ENCODE peak calls at places on chromosomes 7 and 10, in six cellular contexts. One of them, this sample, is unnamed.

GRCh38 chr10:93542358-93542791 is 24.1 kb upstream of the FFAR4 start:
- DNase-seq in SJSA1: no peak
- DNase-seq in activated naive CD8-positive, alpha-beta T cell treated with anti-CD3 and anti-CD28 coated beads, Interleukin-2, amount 10 ng/mL, durations not matched to agents 7 days and 5 days: no peak
- DNase-seq in KBM-7: no peak
- DNase-seq in activated T-helper 9 cell treated with anti-CD3 and anti-CD28 coated beads, Interleukin-2, amount 50 U/mL, for 16 hours: no peak
- DNase-seq in neural crest cell: no peak
- DNase-seq in this sample: no peak

GRCh38 chr7:19538036-19538435 is 170.8 kb downstream of the POLR1F start:
- DNase-seq in SJSA1: no peak
- DNase-seq in activated naive CD8-positive, alpha-beta T cell treated with anti-CD3 and anti-CD28 coated beads, Interleukin-2, amount 10 ng/mL, durations not matched to agents 7 days and 5 days: no peak
- DNase-seq in KBM-7: no peak
- DNase-seq in activated T-helper 9 cell treated with anti-CD3 and anti-CD28 coated beads, Interleukin-2, amount 50 U/mL, for 16 hours: no peak
- DNase-seq in neural crest cell: no peak
- DNase-seq in this sample: no peak

GRCh38 chr10:22479419-22479818 is 134.1 kb downstream of the SPAG6 start:
- DNase-seq in SJSA1: no peak
- DNase-seq in activated naive CD8-positive, alpha-beta T cell treated with anti-CD3 and anti-CD28 coated beads, Interleukin-2, amount 10 ng/mL, durations not matched to agents 7 days and 5 days: no peak
- DNase-seq in KBM-7: peak; percentile 18
- DNase-seq in activated T-helper 9 cell treated with anti-CD3 and anti-CD28 coated beads, Interleukin-2, amount 50 U/mL, for 16 hours: no peak
- DNase-seq in neural crest cell: no peak
- DNase-seq in this sample: no peak

GRCh38 chr7:112792431-112792830 is 2.2 kb upstream of the TMEM168 start:
- DNase-seq in SJSA1: no peak
- DNase-seq in activated naive CD8-positive, alpha-beta T cell treated with anti-CD3 and anti-CD28 coated beads, Interleukin-2, amount 10 ng/mL, durations not matched to agents 7 days and 5 days: no peak
- DNase-seq in KBM-7: no peak
- DNase-seq in activated T-helper 9 cell treated with anti-CD3 and anti-CD28 coated beads, Interleukin-2, amount 50 U/mL, for 16 hours: no peak
- DNase-seq in neural crest cell: no peak
- DNase-seq in this sample: no peak

GRCh38 chr7:78306631-78307030 is 508.1 kb downstream of the PHTF2 start:
- DNase-seq in SJSA1: no peak
- DNase-seq in activated naive CD8-positive, alpha-beta T cell treated with anti-CD3 and anti-CD28 coated beads, Interleukin-2, amount 10 ng/mL, durations not matched to agents 7 days and 5 days: no peak
- DNase-seq in KBM-7: no peak
- DNase-seq in activated T-helper 9 cell treated with anti-CD3 and anti-CD28 coated beads, Interleukin-2, amount 50 U/mL, for 16 hours: no peak
- DNase-seq in neural crest cell: no peak
- DNase-seq in this sample: no peak

GRCh38 chr7:151628846-151629604 is 109.3 kb upstream of the RHEB start:
- DNase-seq in SJSA1: no peak
- DNase-seq in activated naive CD8-positive, alpha-beta T cell treated with anti-CD3 and anti-CD28 coated beads, Interleukin-2, amount 10 ng/mL, durations not matched to agents 7 days and 5 days: no peak
- DNase-seq in KBM-7: no peak
- DNase-seq in activated T-helper 9 cell treated with anti-CD3 and anti-CD28 coated beads, Interleukin-2, amount 50 U/mL, for 16 hours: no peak
- DNase-seq in neural crest cell: no peak
- DNase-seq in this sample: no peak

GRCh38 chr10:44715081-44715480 is 196.1 kb upstream of the TMEM72 start:
- DNase-seq in SJSA1: no peak
- DNase-seq in activated naive CD8-positive, alpha-beta T cell treated with anti-CD3 and anti-CD28 coated beads, Interleukin-2, amount 10 ng/mL, durations not matched to agents 7 days and 5 days: no peak
- DNase-seq in KBM-7: no peak
- DNase-seq in activated T-helper 9 cell treated with anti-CD3 and anti-CD28 coated beads, Interleukin-2, amount 50 U/mL, for 16 hours: no peak
- DNase-seq in neural crest cell: no peak
- DNase-seq in this sample: no peak

GRCh38 chr7:55130554-55131198 is 111.9 kb downstream of the EGFR start:
- DNase-seq in SJSA1: peak; percentile 81
- DNase-seq in activated naive CD8-positive, alpha-beta T cell treated with anti-CD3 and anti-CD28 coated beads, Interleukin-2, amount 10 ng/mL, durations not matched to agents 7 days and 5 days: no peak
- DNase-seq in KBM-7: no peak
- DNase-seq in activated T-helper 9 cell treated with anti-CD3 and anti-CD28 coated beads, Interleukin-2, amount 50 U/mL, for 16 hours: no peak
- DNase-seq in neural crest cell: peak; percentile 46
- DNase-seq in this sample: no peak

GRCh38 chr7:4845740-4846142 is 16.1 kb downstream of the PAPOLB start:
- DNase-seq in SJSA1: no peak
- DNase-seq in activated naive CD8-positive, alpha-beta T cell treated with anti-CD3 and anti-CD28 coated beads, Interleukin-2, amount 10 ng/mL, durations not matched to agents 7 days and 5 days: no peak
- DNase-seq in KBM-7: peak; percentile 82
- DNase-seq in activated T-helper 9 cell treated with anti-CD3 and anti-CD28 coated beads, Interleukin-2, amount 50 U/mL, for 16 hours: no peak
- DNase-seq in neural crest cell: no peak
- DNase-seq in this sample: no peak

GRCh38 chr10:21173433-21173963 is 276.4 kb upstream of the NEBL start:
- DNase-seq in SJSA1: no peak
- DNase-seq in activated naive CD8-positive, alpha-beta T cell treated with anti-CD3 and anti-CD28 coated beads, Interleukin-2, amount 10 ng/mL, durations not matched to agents 7 days and 5 days: peak; percentile 30
- DNase-seq in KBM-7: peak; percentile 11
- DNase-seq in activated T-helper 9 cell treated with anti-CD3 and anti-CD28 coated beads, Interleukin-2, amount 50 U/mL, for 16 hours: no peak
- DNase-seq in neural crest cell: no peak
- DNase-seq in this sample: no peak

GRCh38 chr7:69190738-69191137 is 407.5 kb upstream of the AUTS2 start:
- DNase-seq in SJSA1: no peak
- DNase-seq in activated naive CD8-positive, alpha-beta T cell treated with anti-CD3 and anti-CD28 coated beads, Interleukin-2, amount 10 ng/mL, durations not matched to agents 7 days and 5 days: no peak
- DNase-seq in KBM-7: no peak
- DNase-seq in activated T-helper 9 cell treated with anti-CD3 and anti-CD28 coated beads, Interleukin-2, amount 50 U/mL, for 16 hours: no peak
- DNase-seq in neural crest cell: no peak
- DNase-seq in this sample: no peak

GRCh38 chr10:116080553-116080952 is 192.5 kb downstream of the GFRA1 start:
- DNase-seq in SJSA1: no peak
- DNase-seq in activated naive CD8-positive, alpha-beta T cell treated with anti-CD3 and anti-CD28 coated beads, Interleukin-2, amount 10 ng/mL, durations not matched to agents 7 days and 5 days: no peak
- DNase-seq in KBM-7: no peak
- DNase-seq in activated T-helper 9 cell treated with anti-CD3 and anti-CD28 coated beads, Interleukin-2, amount 50 U/mL, for 16 hours: no peak
- DNase-seq in neural crest cell: no peak
- DNase-seq in this sample: no peak

GRCh38 chr10:24556137-24556536 is 167.6 kb downstream of the ARHGAP21 start:
- DNase-seq in SJSA1: peak; percentile 13
- DNase-seq in activated naive CD8-positive, alpha-beta T cell treated with anti-CD3 and anti-CD28 coated beads, Interleukin-2, amount 10 ng/mL, durations not matched to agents 7 days and 5 days: no peak
- DNase-seq in KBM-7: peak; percentile 71
- DNase-seq in activated T-helper 9 cell treated with anti-CD3 and anti-CD28 coated beads, Interleukin-2, amount 50 U/mL, for 16 hours: no peak
- DNase-seq in neural crest cell: no peak
- DNase-seq in this sample: no peak

GRCh38 chr10:21285742-21286311 is 239.7 kb downstream of the SKIDA1 start:
- DNase-seq in SJSA1: peak; percentile 88
- DNase-seq in activated naive CD8-positive, alpha-beta T cell treated with anti-CD3 and anti-CD28 coated beads, Interleukin-2, amount 10 ng/mL, durations not matched to agents 7 days and 5 days: no peak
- DNase-seq in KBM-7: no peak
- DNase-seq in activated T-helper 9 cell treated with anti-CD3 and anti-CD28 coated beads, Interleukin-2, amount 50 U/mL, for 16 hours: no peak
- DNase-seq in neural crest cell: no peak
- DNase-seq in this sample: no peak

GRCh38 chr7:115363916-115364315 is 442.0 kb downstream of the MDFIC start:
- DNase-seq in SJSA1: no peak
- DNase-seq in activated naive CD8-positive, alpha-beta T cell treated with anti-CD3 and anti-CD28 coated beads, Interleukin-2, amount 10 ng/mL, durations not matched to agents 7 days and 5 days: no peak
- DNase-seq in KBM-7: no peak
- DNase-seq in activated T-helper 9 cell treated with anti-CD3 and anti-CD28 coated beads, Interleukin-2, amount 50 U/mL, for 16 hours: no peak
- DNase-seq in neural crest cell: no peak
- DNase-seq in this sample: no peak

GRCh38 chr7:37225255-37226012 is 223.2 kb downstream of the ELMO1 start:
- DNase-seq in SJSA1: no peak
- DNase-seq in activated naive CD8-positive, alpha-beta T cell treated with anti-CD3 and anti-CD28 coated beads, Interleukin-2, amount 10 ng/mL, durations not matched to agents 7 days and 5 days: no peak
- DNase-seq in KBM-7: no peak
- DNase-seq in activated T-helper 9 cell treated with anti-CD3 and anti-CD28 coated beads, Interleukin-2, amount 50 U/mL, for 16 hours: no peak
- DNase-seq in neural crest cell: no peak
- DNase-seq in this sample: no peak

GRCh38 chr10:77360121-77360520 is 277.5 kb downstream of the KCNMA1 start:
- DNase-seq in SJSA1: no peak
- DNase-seq in activated naive CD8-positive, alpha-beta T cell treated with anti-CD3 and anti-CD28 coated beads, Interleukin-2, amount 10 ng/mL, durations not matched to agents 7 days and 5 days: no peak
- DNase-seq in KBM-7: no peak
- DNase-seq in activated T-helper 9 cell treated with anti-CD3 and anti-CD28 coated beads, Interleukin-2, amount 50 U/mL, for 16 hours: no peak
- DNase-seq in neural crest cell: no peak
- DNase-seq in this sample: no peak

GRCh38 chr7:147803625-147804024 is 786.9 kb upstream of the C7orf33 start:
- DNase-seq in SJSA1: no peak
- DNase-seq in activated naive CD8-positive, alpha-beta T cell treated with anti-CD3 and anti-CD28 coated beads, Interleukin-2, amount 10 ng/mL, durations not matched to agents 7 days and 5 days: no peak
- DNase-seq in KBM-7: no peak
- DNase-seq in activated T-helper 9 cell treated with anti-CD3 and anti-CD28 coated beads, Interleukin-2, amount 50 U/mL, for 16 hours: no peak
- DNase-seq in neural crest cell: no peak
- DNase-seq in this sample: no peak

GRCh38 chr7:98200364-98200763 is 10.9 kb upstream of the BHLHA15 start:
- DNase-seq in SJSA1: no peak
- DNase-seq in activated naive CD8-positive, alpha-beta T cell treated with anti-CD3 and anti-CD28 coated beads, Interleukin-2, amount 10 ng/mL, durations not matched to agents 7 days and 5 days: no peak
- DNase-seq in KBM-7: no peak
- DNase-seq in activated T-helper 9 cell treated with anti-CD3 and anti-CD28 coated beads, Interleukin-2, amount 50 U/mL, for 16 hours: no peak
- DNase-seq in neural crest cell: no peak
- DNase-seq in this sample: no peak

This sample was measured in HFF-Myc.